ENCODE peak calls at places on chromosomes 16 and 17, in ten cellular contexts. X, R, S, I, L, Y, A, D, N and O are unnamed samples.
A peak's percentile ranks its signal among the peaks of the same experiment; 100 is the strongest.

GRCh38 chr16:46973457-46974324 is at the start of gene DNAJA2:
- DNase-seq in S (peak; percentile 87), D (peak; percentile 96), Y (peak; percentile 65), A (peak; percentile 95), R (peak; percentile 89), I (peak; percentile 89), L (peak; percentile 61), X (peak; percentile 84), N (peak; percentile 91), O (peak; percentile 81)

GRCh38 chr16:85252014-85252413 is 139.7 kb upstream of the CIBAR2 start:
- DNase-seq in Y (no peak), D (no peak), S (no peak), I (no peak), A (no peak), X (no peak), N (no peak), R (no peak), L (no peak), O (no peak)

GRCh38 chr17:15309793-15310192 is 31.6 kb downstream of the TEKT3 start:
- DNase-seq in D (no peak), S (no peak), N (no peak), A (no peak), Y (no peak), I (no peak), L (no peak), X (no peak), R (no peak), O (no peak)

GRCh38 chr17:65533855-65534457 is 27.5 kb downstream of the AXIN2 start:
- DNase-seq in R (no peak), N (no peak), Y (no peak), D (no peak), X (no peak), A (no peak), I (no peak), L (no peak), S (no peak), O (no peak)

GRCh38 chr17:80732268-80732667 is 187.6 kb downstream of the RPTOR start:
- DNase-seq in L (no peak), X (no peak), A (peak; percentile 59), R (no peak), D (no peak), I (no peak), Y (no peak), S (peak; percentile 82), N (peak; percentile 12), O (no peak)

GRCh38 chr17:34370376-34370996 is 7.5 kb upstream of the CCL1 start:
- DNase-seq in R (no peak), Y (no peak), S (no peak), I (no peak), L (no peak), N (no peak), X (no peak), A (no peak), D (peak; percentile 42), O (no peak)

GRCh38 chr17:50210249-50211225 is 9.1 kb upstream of the COL1A1 start:
- DNase-seq in R (no peak), D (peak; percentile 97), A (no peak), X (no peak), N (peak; percentile 98), Y (peak; percentile 86), I (peak; percentile 99), S (peak; percentile 100), L (no peak), O (no peak)

GRCh38 chr16:1978476-1979120 is 2.7 kb downstream of the NOXO1 start:
- DNase-seq in S (no peak), A (no peak), Y (no peak), X (no peak), D (no peak), I (no peak), R (no peak), N (no peak), L (no peak), O (no peak)

GRCh38 chr17:58315750-58316149 is 12.8 kb downstream of the TSPOAP1 start:
- DNase-seq in Y (no peak), R (no peak), N (no peak), L (no peak), I (no peak), X (no peak), D (no peak), A (no peak), S (no peak), O (no peak)

GRCh38 chr16:81567987-81568748 is 123.6 kb downstream of the CMIP start:
- DNase-seq in D (no peak), S (peak; percentile 88), L (no peak), R (no peak), I (peak; percentile 92), N (peak; percentile 81), Y (peak; percentile 87), A (no peak), X (no peak), O (no peak)

GRCh38 chr17:8753976-8754440 is 4.3 kb downstream of the SPDYE4 start:
- DNase-seq in A (no peak), D (no peak), Y (peak; percentile 23), X (peak; percentile 17), L (no peak), R (no peak), I (peak; percentile 48), S (peak; percentile 28), N (peak; percentile 31), O (no peak)

GRCh38 chr17:51860934-51861561 is 297.5 kb downstream of the CA10 start:
- DNase-seq in Y (peak; percentile 9), D (peak; percentile 96), L (peak; percentile 56), X (peak; percentile 81), N (peak; percentile 3), A (peak; percentile 71), S (peak; percentile 28), R (no peak), I (peak; percentile 9), O (peak; percentile 0)

GRCh38 chr16:69621225-69621624 is 55.5 kb downstream of the NFAT5 start:
- DNase-seq in I (no peak), L (no peak), Y (no peak), R (no peak), S (no peak), D (no peak), X (no peak), A (no peak), N (no peak), O (no peak)

GRCh38 chr17:80447790-80448189 is 28.6 kb downstream of the NPTX1 start:
- DNase-seq in S (no peak), Y (no peak), I (no peak), N (no peak), X (no peak), A (no peak), R (no peak), L (no peak), D (no peak), O (no peak)

GRCh38 chr16:23712976-23713375 is at the start of gene ERN2:
- DNase-seq in N (no peak), S (no peak), A (no peak), L (no peak), R (no peak), D (peak; percentile 78), Y (no peak), I (no peak), X (no peak), O (no peak)

GRCh38 chr17:41868568-41868967 is 3.3 kb upstream of the KLHL11 start:
- DNase-seq in R (no peak), I (no peak), Y (no peak), A (no peak), N (no peak), D (no peak), L (no peak), S (no peak), X (no peak), O (no peak)

GRCh38 chr17:41907633-41908539 is 10.9 kb downstream of the ACLY start:
- DNase-seq in Y (peak; percentile 99), D (no peak), R (no peak), I (no peak), L (no peak), S (peak; percentile 38), X (no peak), A (no peak), N (no peak), O (no peak)

GRCh38 chr16:29760567-29761279 is 14.9 kb upstream of the C16orf54 start:
- DNase-seq in L (no peak), X (no peak), Y (no peak), D (no peak), S (no peak), N (no peak), A (no peak), R (no peak), I (no peak), O (no peak)

GRCh38 chr16:55470533-55471371 is 8.2 kb upstream of the MMP2 start:
- DNase-seq in X (peak; percentile 94), R (no peak), S (peak; percentile 71), N (peak; percentile 69), A (no peak), I (no peak), Y (peak; percentile 23), D (peak; percentile 80), L (no peak), O (no peak)

GRCh38 chr16:74865922-74866598 is 91.4 kb upstream of the FA2H start:
- DNase-seq in Y (peak; percentile 18), L (no peak), N (peak; percentile 11), X (no peak), D (peak; percentile 71), R (no peak), S (no peak), I (no peak), A (no peak), O (no peak)

GRCh38 chr17:54883939-54884338 is 16.7 kb upstream of the TOM1L1 start:
- DNase-seq in A (no peak), R (no peak), I (no peak), N (no peak), Y (no peak), L (no peak), D (no peak), X (no peak), S (no peak), O (no peak)

GRCh38 chr16:79814124-79814523 is 213.6 kb upstream of the MAF start:
- DNase-seq in X (no peak), S (no peak), A (no peak), L (no peak), N (no peak), I (no peak), Y (no peak), R (no peak), D (no peak), O (no peak)

GRCh38 chr17:17545031-17545820 is 46.3 kb downstream of the PEMT start:
- DNase-seq in Y (no peak), D (no peak), N (peak; percentile 71), L (no peak), I (no peak), X (no peak), S (peak; percentile 65), R (no peak), A (no peak), O (no peak)

GRCh38 chr17:49556183-49556943 is 19.3 kb upstream of the NXPH3 start:
- DNase-seq in N (peak; percentile 77), D (peak; percentile 99), X (peak; percentile 77), A (peak; percentile 75), I (peak; percentile 94), L (peak; percentile 74), S (peak; percentile 74), Y (peak; percentile 12), R (peak; percentile 77), O (peak; percentile 38)

GRCh38 chr17:43367588-43368242 is 31.1 kb upstream of the ARL4D start:
- DNase-seq in R (no peak), I (peak; percentile 70), L (no peak), D (peak; percentile 81), A (no peak), S (peak; percentile 96), Y (peak; percentile 75), N (peak; percentile 96), X (peak; percentile 83), O (peak; percentile 90)